ENCODE peak calls at places on chromosomes 4 and X, in eight cellular contexts. P is esophagus squamous epithelium, G is psoas muscle, M is cardiac muscle cell, R is PC-9, D is lung, T is body of pancreas, Z is endothelial cell of umbilical vein. B is an unnamed sample.

GRCh38 chr4:22668702-22669101 is 24.0 kb upstream of the GBA3 start:
- DNase-seq in Z (no peak), T (no peak), P (no peak), G (no peak), R (no peak), M (no peak), D (no peak), B (no peak)

GRCh38 chr4:28105271-28105859 is 1244.7 kb downstream of the STIM2 start:
- DNase-seq in P (no peak), T (no peak), Z (no peak), M (no peak), G (no peak), R (no peak), D (no peak), B (no peak)

GRCh38 chrX:19751068-19751467 is 136.3 kb downstream of the SH3KBP1 start:
- DNase-seq in M (peak; percentile 30), G (no peak), Z (no peak), P (no peak), T (no peak), D (no peak), R (no peak), B (no peak)

GRCh38 chr4:121307441-121308327 is 73.1 kb downstream of the QRFPR start:
- DNase-seq in P (no peak), M (peak; percentile 74), T (no peak), R (no peak), G (no peak), D (no peak), Z (peak; percentile 24), B (no peak)

GRCh38 chr4:24611575-24611974 is 27.2 kb upstream of the DHX15 start:
- DNase-seq in G (no peak), D (no peak), Z (no peak), T (no peak), M (no peak), R (no peak), P (no peak), B (no peak)

GRCh38 chr4:155774033-155774432 is 15.2 kb downstream of the GUCY1B1 start:
- DNase-seq in R (no peak), G (no peak), D (no peak), T (no peak), M (no peak), Z (no peak), P (no peak), B (no peak)

GRCh38 chrX:148874621-148875020 is 374.2 kb downstream of the AFF2 start:
- DNase-seq in P (no peak), Z (no peak), M (no peak), T (no peak), R (no peak), D (no peak), G (no peak), B (no peak)

GRCh38 chr4:110005461-110006056 is 92.9 kb downstream of the EGF start:
- DNase-seq in P (no peak), G (no peak), D (no peak), Z (peak; percentile 62), M (peak; percentile 82), T (no peak), R (peak; percentile 47), B (no peak)

GRCh38 chr4:188117631-188118030 is 8.2 kb upstream of the TRIML2 start:
- DNase-seq in Z (no peak), P (no peak), R (no peak), M (no peak), D (no peak), G (no peak), T (no peak), B (no peak)

GRCh38 chr4:64158648-64159326 is 250.5 kb downstream of the TECRL start:
- DNase-seq in G (no peak), T (peak; percentile 73), M (peak; percentile 78), P (no peak), R (peak; percentile 55), Z (peak; percentile 36), D (peak; percentile 56), B (no peak)

GRCh38 chr4:100009490-100009889 is 59.4 kb upstream of the H2AZ1 start:
- DNase-seq in P (no peak), D (no peak), G (no peak), T (no peak), M (no peak), R (no peak), Z (no peak), B (no peak)

GRCh38 chr4:183971938-183972490 is 66.9 kb downstream of the STOX2 start:
- DNase-seq in G (no peak), T (no peak), R (no peak), Z (no peak), M (no peak), P (no peak), D (no peak), B (no peak)

GRCh38 chr4:139555705-139556070 is 331 bp downstream of the SETD7 start:
- DNase-seq in D (peak; percentile 54), M (peak; percentile 42), G (peak; percentile 82), Z (no peak), P (no peak), R (no peak), T (peak; percentile 62), B (no peak)

GRCh38 chrX:8037593-8038348 is 110.6 kb upstream of the PNPLA4 start:
- DNase-seq in T (no peak), D (no peak), Z (no peak), M (no peak), P (no peak), G (no peak), R (no peak), B (no peak)

GRCh38 chrX:68532828-68533227 is 34.0 kb downstream of the YIPF6 start:
- DNase-seq in G (no peak), M (no peak), P (no peak), D (no peak), R (no peak), T (no peak), Z (no peak), B (no peak)

GRCh38 chrX:42269186-42269585 is 345.8 kb upstream of the CASK start:
- DNase-seq in Z (no peak), D (no peak), P (no peak), M (no peak), R (peak; percentile 40), G (no peak), T (no peak), B (no peak)

GRCh38 chr4:36322921-36323354 is 41.5 kb downstream of the DTHD1 start:
- DNase-seq in P (no peak), D (no peak), M (no peak), T (no peak), Z (no peak), G (no peak), R (no peak), B (no peak)

DNA sequence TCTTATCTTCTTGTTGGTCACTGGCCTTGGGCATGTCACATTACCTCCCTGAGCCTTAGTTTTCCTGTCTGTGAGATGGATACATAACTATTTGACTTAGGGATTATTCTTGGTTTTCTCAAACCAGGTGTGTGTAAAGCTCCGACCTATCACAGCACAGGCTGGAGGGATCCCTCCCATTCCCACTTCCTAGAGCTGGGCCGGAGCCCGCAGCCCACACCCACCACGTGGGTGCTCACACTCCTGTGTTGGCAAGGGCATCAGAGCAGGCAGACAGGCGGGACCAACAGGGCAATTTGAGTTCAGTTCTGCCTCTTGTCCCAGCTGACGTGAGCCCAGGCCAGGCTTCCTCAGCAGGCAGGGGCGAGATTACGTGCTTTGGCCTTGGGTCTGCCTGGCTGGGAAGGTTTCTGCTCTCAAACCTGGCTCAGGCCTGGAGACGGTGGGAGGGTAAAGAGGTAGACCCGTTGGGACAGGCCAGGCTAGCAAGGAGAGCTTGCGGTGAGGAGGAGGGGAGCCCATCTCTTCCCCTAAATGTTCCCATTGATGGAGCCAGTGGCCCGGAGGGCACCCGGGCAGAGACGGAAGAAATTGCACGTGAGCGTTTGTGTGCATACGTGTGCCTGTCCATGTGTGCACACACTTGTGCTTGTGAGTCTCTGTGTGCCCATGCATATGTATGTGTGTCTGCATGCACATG is 734 bp upstream of the SH3TC1 start:
- DNase-seq in P (no peak), R (no peak), G (no peak), Z (peak; percentile 26), D (no peak), T (peak; percentile 80), M (no peak), B (no peak)
- H3K4me1 ChIP-seq in P (peaks cover 100% of the 10 kb centered on the region), R (peaks cover 47% of the 10 kb centered on the region), G (peaks cover 5% of the 10 kb centered on the region), Z (peaks cover 61% of the 10 kb centered on the region), D (no peaks in the 10 kb centered on the region), T (peaks cover 63% of the 10 kb centered on the region), M (peaks cover 3% of the 10 kb centered on the region), B (peaks cover 26% of the 10 kb centered on the region)

DNA sequence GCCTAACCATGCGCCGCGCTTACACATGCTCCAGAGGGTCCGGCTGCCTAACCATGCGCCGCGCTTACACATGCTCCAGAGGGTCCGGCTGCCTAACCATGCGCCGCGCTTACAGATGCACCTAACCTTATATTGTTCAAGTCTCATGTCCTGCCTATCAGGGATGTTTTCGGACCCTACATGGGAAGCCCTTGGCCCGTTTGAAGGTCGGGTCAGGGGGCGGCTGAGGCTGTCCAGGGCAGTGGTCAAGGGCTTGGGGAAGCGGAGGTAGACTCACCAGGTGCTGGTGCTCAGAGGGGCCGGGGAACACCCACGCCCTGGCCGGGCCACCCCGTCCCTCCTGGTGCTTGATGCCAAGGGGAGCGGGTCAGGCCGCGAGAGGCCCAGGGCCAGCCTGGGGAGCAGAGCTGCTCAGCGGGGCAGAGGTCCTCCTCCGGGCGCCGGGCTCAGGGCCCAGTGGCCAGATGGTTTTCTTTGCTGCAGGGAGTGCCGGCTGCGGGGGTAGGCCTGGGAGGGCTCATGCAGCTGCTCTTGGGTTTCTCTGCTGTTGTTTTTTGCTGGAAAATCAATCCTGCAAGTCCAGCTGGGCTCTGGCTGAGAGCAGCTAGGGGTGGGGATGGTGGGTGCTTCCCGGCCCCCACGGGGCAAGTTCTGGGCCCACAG is 35.4 kb upstream of the SPON2 start:
- DNase-seq in P (no peak), M (no peak), T (peak; percentile 80), G (peak; percentile 77), R (no peak), Z (no peak), D (peak; percentile 56), B (no peak)
- H3K4me3 ChIP-seq in P (no peak overlapping the region), M (no peak overlapping the region), T (no peak overlapping the region), G (no peak overlapping the region), R (no peak overlapping the region), Z (no peak overlapping the region), D (no peak overlapping the region), B (no peak overlapping the region)

GRCh38 chr4:111941957-111942356 is 203.3 kb upstream of the FAM241A start:
- DNase-seq in D (no peak), Z (no peak), T (no peak), G (no peak), M (no peak), R (no peak), P (no peak), B (no peak)
- H3K4me1 ChIP-seq in D (no peaks in the 10 kb centered on the region), Z (no peaks in the 10 kb centered on the region), T (no peaks in the 10 kb centered on the region), G (no peaks in the 10 kb centered on the region), M (peaks cover 16% of the 10 kb centered on the region), R (no peaks in the 10 kb centered on the region), P (peaks cover 5% of the 10 kb centered on the region), B (no peaks in the 10 kb centered on the region)

DNA sequence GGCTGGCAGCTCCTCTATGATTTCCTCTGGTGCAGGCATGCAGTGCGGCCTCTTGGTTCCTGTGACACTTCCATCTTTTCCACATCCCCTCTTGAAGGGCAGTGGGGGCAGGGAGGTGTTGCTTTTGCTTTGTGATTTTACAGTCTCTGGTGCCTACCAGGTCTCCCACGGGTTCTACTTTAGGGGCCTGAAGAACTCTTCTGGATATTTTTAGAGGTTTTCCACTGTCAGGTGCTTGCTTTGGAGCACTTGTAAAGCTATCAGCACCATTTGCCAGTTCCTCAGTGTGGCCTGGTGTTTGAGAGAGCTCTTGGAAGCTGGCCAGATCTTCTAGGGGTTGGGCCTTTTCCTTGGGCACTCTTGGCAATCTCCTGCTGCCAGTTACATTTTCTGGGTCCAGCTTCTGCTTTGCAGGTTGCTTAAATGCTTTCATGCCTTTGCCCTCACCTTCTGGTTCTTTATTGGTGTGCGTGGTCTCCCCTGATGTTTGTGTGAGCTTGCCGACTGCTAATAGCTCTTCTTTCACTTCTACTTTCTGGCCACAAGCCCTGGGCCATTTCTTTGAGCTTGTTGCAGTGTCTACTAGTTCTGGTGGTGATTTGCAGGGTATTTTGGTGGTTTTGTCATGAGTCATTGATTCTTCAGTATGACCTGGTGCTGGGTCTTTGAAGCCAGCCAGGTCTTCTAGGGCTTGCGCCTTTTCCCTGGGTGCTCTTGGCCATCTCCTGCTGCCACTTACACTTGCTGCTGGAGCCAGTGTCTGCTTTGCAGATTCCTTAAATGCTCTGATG is 11.4 kb upstream of the CHST7 start:
- DNase-seq in M (peak; percentile 52), R (no peak), G (no peak), D (peak; percentile 55), T (peak; percentile 17), Z (no peak), P (no peak), B (no peak)
- H3K4me3 ChIP-seq in M (no peak overlapping the region), R (no peak overlapping the region), G (no peak overlapping the region), D (no peak overlapping the region), T (no peak overlapping the region), Z (no peak overlapping the region), P (no peak overlapping the region), B (no peak overlapping the region)